ENCODE peak calls at places on chromosomes 6 and 20, in five cellular contexts. One of them, this sample, is unnamed.

GRCh38 chr20:40718214-40718949 is 29.3 kb upstream of the MAFB start:
- DNase-seq in IMR-90: no peak
- DNase-seq in body of pancreas: no peak
- DNase-seq in PC-9: no peak
- DNase-seq in WERI-Rb-1: no peak
- DNase-seq in this sample: no peak

GRCh38 chr20:14915356-14915755 is 577.9 kb upstream of the FLRT3 start:
- DNase-seq in WERI-Rb-1: no peak
- DNase-seq in PC-9: no peak
- DNase-seq in body of pancreas: no peak
- DNase-seq in IMR-90: no peak
- DNase-seq in this sample: peak; percentile 14

GRCh38 chr6:161273356-161273751 is 507 bp downstream of the AGPAT4 start:
- DNase-seq in IMR-90: peak; percentile 48
- DNase-seq in PC-9: no peak
- DNase-seq in body of pancreas: no peak
- DNase-seq in WERI-Rb-1: peak; percentile 36
- DNase-seq in this sample: no peak

GRCh38 chr6:144321839-144322591 is 36.9 kb downstream of the UTRN start:
- DNase-seq in IMR-90: peak; percentile 65
- DNase-seq in WERI-Rb-1: no peak
- DNase-seq in PC-9: peak; percentile 74
- DNase-seq in body of pancreas: no peak
- DNase-seq in this sample: no peak

GRCh38 chr6:30066577-30067459 is at the start of gene PPP1R11:
- DNase-seq in IMR-90: peak; percentile 99
- DNase-seq in body of pancreas: peak; percentile 98
- DNase-seq in WERI-Rb-1: peak; percentile 100
- DNase-seq in PC-9: peak; percentile 96
- DNase-seq in this sample: peak; percentile 97

GRCh38 chr20:2626853-2627541 is 25.4 kb upstream of the NOP56 start:
- DNase-seq in PC-9: peak; percentile 85
- DNase-seq in body of pancreas: no peak
- DNase-seq in WERI-Rb-1: no peak
- DNase-seq in IMR-90: peak; percentile 51
- DNase-seq in this sample: no peak

GRCh38 chr6:85581572-85581971 is 12.1 kb downstream of the SNX14 start:
- DNase-seq in body of pancreas: no peak
- DNase-seq in IMR-90: no peak
- DNase-seq in WERI-Rb-1: no peak
- DNase-seq in PC-9: no peak
- DNase-seq in this sample: no peak

GRCh38 chr6:37058084-37058586 is 52.7 kb downstream of the FGD2 start:
- DNase-seq in IMR-90: peak; percentile 76
- DNase-seq in body of pancreas: no peak
- DNase-seq in PC-9: peak; percentile 55
- DNase-seq in WERI-Rb-1: no peak
- DNase-seq in this sample: no peak

GRCh38 chr20:19973920-19974620 is 43.1 kb upstream of the NAA20 start:
- DNase-seq in WERI-Rb-1: no peak
- DNase-seq in IMR-90: peak; percentile 81
- DNase-seq in PC-9: peak; percentile 78
- DNase-seq in body of pancreas: peak; percentile 60
- DNase-seq in this sample: no peak

GRCh38 chr20:32751309-32752020 is 8.2 kb upstream of the COMMD7 start:
- DNase-seq in body of pancreas: no peak
- DNase-seq in IMR-90: no peak
- DNase-seq in PC-9: no peak
- DNase-seq in WERI-Rb-1: no peak
- DNase-seq in this sample: no peak

GRCh38 chr6:24864345-24864744 is 65.6 kb upstream of the ARMH2 start:
- DNase-seq in IMR-90: peak; percentile 85
- DNase-seq in PC-9: no peak
- DNase-seq in body of pancreas: no peak
- DNase-seq in WERI-Rb-1: peak; percentile 53
- DNase-seq in this sample: no peak

GRCh38 chr20:1900321-1900791 is 5.1 kb downstream of the SIRPA start:
- DNase-seq in IMR-90: peak; percentile 80
- DNase-seq in body of pancreas: peak; percentile 72
- DNase-seq in WERI-Rb-1: peak; percentile 92
- DNase-seq in PC-9: peak; percentile 54
- DNase-seq in this sample: no peak

GRCh38 chr6:68082086-68082485 is 553.0 kb upstream of the ADGRB3 start:
- DNase-seq in WERI-Rb-1: no peak
- DNase-seq in PC-9: no peak
- DNase-seq in body of pancreas: no peak
- DNase-seq in IMR-90: no peak
- DNase-seq in this sample: no peak

GRCh38 chr20:34967421-34967820 is 11.8 kb downstream of the MYH7B start:
- DNase-seq in PC-9: no peak
- DNase-seq in WERI-Rb-1: no peak
- DNase-seq in body of pancreas: no peak
- DNase-seq in IMR-90: no peak
- DNase-seq in this sample: no peak

GRCh38 chr20:24470031-24470781 is 777 bp downstream of the SYNDIG1 start:
- DNase-seq in PC-9: no peak
- DNase-seq in WERI-Rb-1: peak; percentile 52
- DNase-seq in body of pancreas: no peak
- DNase-seq in IMR-90: no peak
- DNase-seq in this sample: peak; percentile 62

GRCh38 chr20:42678895-42679294 is 510.8 kb downstream of the PTPRT start:
- DNase-seq in PC-9: peak; percentile 13
- DNase-seq in body of pancreas: peak; percentile 36
- DNase-seq in IMR-90: no peak
- DNase-seq in WERI-Rb-1: no peak
- DNase-seq in this sample: no peak

GRCh38 chr20:56249244-56249955 is 868 bp downstream of the MC3R start:
- DNase-seq in IMR-90: no peak
- DNase-seq in WERI-Rb-1: peak; percentile 41
- DNase-seq in PC-9: no peak
- DNase-seq in body of pancreas: no peak
- DNase-seq in this sample: no peak

GRCh38 chr6:110408891-110409290 is 6.5 kb downstream of the DDO start:
- DNase-seq in PC-9: no peak
- DNase-seq in IMR-90: no peak
- DNase-seq in WERI-Rb-1: no peak
- DNase-seq in body of pancreas: no peak
- DNase-seq in this sample: no peak

GRCh38 chr6:31630177-31630934 is 9.8 kb downstream of the PRRC2A start:
- DNase-seq in PC-9: no peak
- DNase-seq in IMR-90: no peak
- DNase-seq in WERI-Rb-1: no peak
- DNase-seq in body of pancreas: no peak
- DNase-seq in this sample: no peak

GRCh38 chr20:11457476-11457875 is 460.2 kb upstream of the BTBD3 start:
- DNase-seq in PC-9: no peak
- DNase-seq in body of pancreas: no peak
- DNase-seq in WERI-Rb-1: no peak
- DNase-seq in IMR-90: no peak
- DNase-seq in this sample: no peak

GRCh38 chr20:11452326-11452725 is 465.4 kb upstream of the BTBD3 start:
- DNase-seq in WERI-Rb-1: no peak
- DNase-seq in PC-9: no peak
- DNase-seq in body of pancreas: no peak
- DNase-seq in IMR-90: peak; percentile 59
- DNase-seq in this sample: no peak

GRCh38 chr20:11451793-11452291 is 465.9 kb upstream of the BTBD3 start:
- DNase-seq in body of pancreas: no peak
- DNase-seq in IMR-90: peak; percentile 11
- DNase-seq in WERI-Rb-1: peak; percentile 26
- DNase-seq in PC-9: no peak
- DNase-seq in this sample: no peak

GRCh38 chr20:11454966-11455799 is 462.5 kb upstream of the BTBD3 start:
- DNase-seq in WERI-Rb-1: no peak
- DNase-seq in body of pancreas: no peak
- DNase-seq in IMR-90: peak; percentile 78
- DNase-seq in PC-9: peak; percentile 90
- DNase-seq in this sample: no peak

GRCh38 chr20:11453430-11453829 is 464.3 kb upstream of the BTBD3 start:
- DNase-seq in body of pancreas: no peak
- DNase-seq in WERI-Rb-1: no peak
- DNase-seq in PC-9: peak; percentile 47
- DNase-seq in IMR-90: peak; percentile 87
- DNase-seq in this sample: no peak
- H3K27ac ChIP-seq in body of pancreas: no peak overlapping the region
- H3K27ac ChIP-seq in WERI-Rb-1: no peak overlapping the region
- H3K27ac ChIP-seq in PC-9: peak overlapping the region; percentile 21
- H3K27ac ChIP-seq in IMR-90: no peak overlapping the region
- H3K27ac ChIP-seq in this sample: no peak overlapping the region

DNA sequence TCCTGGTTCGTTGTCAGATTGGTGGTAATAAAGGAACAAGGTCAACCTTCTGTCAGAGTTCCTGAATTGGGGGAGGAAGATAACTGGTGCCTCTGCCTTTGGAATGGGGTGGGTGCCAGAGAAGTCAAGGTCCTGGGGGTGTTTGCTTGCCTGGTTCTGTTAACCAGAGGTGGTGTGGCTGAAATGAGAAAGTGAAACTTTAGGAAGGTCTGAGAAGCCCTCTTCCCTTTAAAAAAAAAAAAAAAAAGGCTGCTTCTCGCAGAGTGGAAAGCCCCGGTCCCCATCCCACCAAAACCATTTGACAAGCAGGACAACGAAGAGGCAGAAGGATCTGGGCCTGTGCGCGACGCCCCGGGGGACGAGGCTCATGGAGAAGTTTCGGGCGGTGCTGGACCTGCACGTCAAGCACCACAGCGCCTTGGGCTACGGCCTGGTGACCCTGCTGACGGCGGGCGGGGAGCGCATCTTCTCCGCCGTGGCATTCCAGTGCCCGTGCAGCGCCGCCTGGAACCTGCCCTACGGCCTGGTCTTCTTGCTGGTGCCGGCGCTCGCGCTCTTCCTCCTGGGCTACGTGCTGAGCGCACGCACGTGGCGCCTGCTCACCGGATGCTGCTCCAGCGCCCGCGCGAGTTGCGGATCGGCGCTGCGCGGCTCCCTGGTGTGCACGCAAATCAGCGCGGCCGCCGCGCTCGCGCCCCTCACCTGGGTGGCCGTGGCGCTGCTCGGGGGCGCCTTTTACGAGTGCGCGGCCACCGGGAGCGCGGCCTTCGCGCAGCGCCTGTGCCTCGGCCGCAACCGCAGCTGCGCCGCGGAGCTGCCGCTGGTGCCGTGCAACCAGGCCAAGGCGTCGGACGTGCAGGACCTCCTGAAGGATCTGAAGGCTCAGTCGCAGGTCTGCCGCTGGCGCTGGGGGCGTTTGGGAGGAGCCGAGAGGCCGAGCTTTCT is 660 bp downstream of the CALHM6 start:
- DNase-seq in PC-9: no peak
- DNase-seq in body of pancreas: peak; percentile 28
- DNase-seq in WERI-Rb-1: peak; percentile 23
- DNase-seq in IMR-90: peak; percentile 47
- DNase-seq in this sample: peak; percentile 56
- H3K4me3 ChIP-seq in PC-9: peak overlapping the region; percentile 35
- H3K4me3 ChIP-seq in body of pancreas: peak overlapping the region; percentile 17
- H3K4me3 ChIP-seq in WERI-Rb-1: peak overlapping the region; percentile 34
- H3K4me3 ChIP-seq in IMR-90: peak overlapping the region; percentile 38
- H3K4me3 ChIP-seq in this sample: peak overlapping the region; percentile 71

DNA sequence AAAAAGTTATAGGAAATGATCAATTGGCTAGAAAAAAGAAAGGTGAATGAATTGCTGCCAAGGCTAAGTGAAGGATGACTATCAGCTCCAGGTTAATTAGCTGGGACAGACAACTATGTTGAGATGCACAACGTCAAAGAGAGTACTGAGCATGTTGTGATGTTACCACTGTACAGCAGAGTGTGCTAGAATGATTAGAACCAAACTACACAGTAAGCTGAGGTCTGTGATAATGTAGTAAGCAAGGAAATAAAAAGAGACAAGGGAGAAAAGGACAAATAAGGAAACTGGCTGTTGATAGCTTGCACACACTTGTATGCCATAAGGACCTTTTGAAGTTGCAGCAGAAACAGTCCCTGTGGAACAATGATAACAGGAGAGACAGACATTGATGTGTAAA is 189.7 kb downstream of the CENPW start:
- DNase-seq in WERI-Rb-1: no peak
- DNase-seq in body of pancreas: no peak
- DNase-seq in PC-9: no peak
- DNase-seq in IMR-90: no peak
- DNase-seq in this sample: no peak
- TF ChIP-seq CTCF in WERI-Rb-1: no peak
- TF ChIP-seq CTCF in body of pancreas: no peak
- TF ChIP-seq CTCF in PC-9: no peak
- TF ChIP-seq CTCF in IMR-90: no peak
- TF ChIP-seq CTCF in this sample: no peak

GRCh38 chr20:57701651-57702050 is 8.2 kb downstream of the PMEPA1 start:
- DNase-seq in IMR-90: no peak
- DNase-seq in PC-9: peak; percentile 66
- DNase-seq in WERI-Rb-1: no peak
- DNase-seq in body of pancreas: no peak
- DNase-seq in this sample: no peak
- H3K27ac ChIP-seq in IMR-90: no peak overlapping the region
- H3K27ac ChIP-seq in PC-9: peak overlapping the region; percentile 92
- H3K27ac ChIP-seq in WERI-Rb-1: peak overlapping the region; percentile 28
- H3K27ac ChIP-seq in body of pancreas: no peak overlapping the region
- H3K27ac ChIP-seq in this sample: no peak overlapping the region

GRCh38 chr20:46683939-46684750 is 5.1 kb downstream of the TP53RK start:
- DNase-seq in IMR-90: peak; percentile 80
- DNase-seq in PC-9: peak; percentile 72
- DNase-seq in WERI-Rb-1: peak; percentile 89
- DNase-seq in body of pancreas: peak; percentile 62
- DNase-seq in this sample: no peak
- H3K4me3 ChIP-seq in IMR-90: peak overlapping the region; percentile 71
- H3K4me3 ChIP-seq in PC-9: peak overlapping the region; percentile 47
- H3K4me3 ChIP-seq in WERI-Rb-1: peak overlapping the region; percentile 84
- H3K4me3 ChIP-seq in body of pancreas: no peak overlapping the region
- H3K4me3 ChIP-seq in this sample: no peak overlapping the region

GRCh38 chr6:121236984-121237383 is 97.3 kb downstream of the TBC1D32 start:
- DNase-seq in WERI-Rb-1: no peak
- DNase-seq in body of pancreas: no peak
- DNase-seq in IMR-90: no peak
- DNase-seq in PC-9: no peak
- DNase-seq in this sample: no peak
- TF ChIP-seq CTCF in WERI-Rb-1: no peak
- TF ChIP-seq CTCF in body of pancreas: no peak
- TF ChIP-seq CTCF in IMR-90: no peak
- TF ChIP-seq CTCF in PC-9: peak; percentile 23
- TF ChIP-seq CTCF in this sample: no peak

GRCh38 chr20:48812600-48813445 is 15.0 kb downstream of the PREX1 start:
- DNase-seq in IMR-90: no peak
- DNase-seq in PC-9: no peak
- DNase-seq in WERI-Rb-1: no peak
- DNase-seq in body of pancreas: no peak
- DNase-seq in this sample: no peak
- H3K27ac ChIP-seq in IMR-90: no peak overlapping the region
- H3K27ac ChIP-seq in PC-9: no peak overlapping the region
- H3K27ac ChIP-seq in WERI-Rb-1: no peak overlapping the region
- H3K27ac ChIP-seq in body of pancreas: no peak overlapping the region
- H3K27ac ChIP-seq in this sample: peak overlapping the region; percentile 68

GRCh38 chr6:4350571-4351505 is 215.5 kb upstream of the ECI2 start:
- DNase-seq in IMR-90: peak; percentile 73
- DNase-seq in PC-9: no peak
- DNase-seq in WERI-Rb-1: no peak
- DNase-seq in body of pancreas: no peak
- DNase-seq in this sample: no peak
- H3K4me3 ChIP-seq in IMR-90: no peak overlapping the region
- H3K4me3 ChIP-seq in PC-9: no peak overlapping the region
- H3K4me3 ChIP-seq in WERI-Rb-1: no peak overlapping the region
- H3K4me3 ChIP-seq in body of pancreas: no peak overlapping the region
- H3K4me3 ChIP-seq in this sample: peak overlapping the region; percentile 50

GRCh38 chr6:19501737-19502245 is 335.4 kb upstream of the ID4 start:
- DNase-seq in body of pancreas: no peak
- DNase-seq in WERI-Rb-1: no peak
- DNase-seq in IMR-90: no peak
- DNase-seq in PC-9: no peak
- DNase-seq in this sample: no peak
- TF ChIP-seq CTCF in body of pancreas: no peak
- TF ChIP-seq CTCF in WERI-Rb-1: peak; percentile 18
- TF ChIP-seq CTCF in IMR-90: no peak
- TF ChIP-seq CTCF in PC-9: peak; percentile 31
- TF ChIP-seq CTCF in this sample: no peak

This sample was measured in dorsolateral prefrontal cortex.